ENCODE peak calls at places on chromosomes 3 and 15, in five cellular contexts. A is MM.1S, B is SK-N-SH, E is GM23338, U is PC-3. J is an unnamed sample.

GRCh38 chr15:80459380-80459779 is 55.2 kb downstream of the ARNT2 start:
- DNase-seq in E (no peak), U (no peak), A (no peak), B (no peak), J (no peak)

GRCh38 chr3:157094751-157095480 is 65.0 kb downstream of the CCNL1 start:
- DNase-seq in E (no peak), B (no peak), U (no peak), A (no peak), J (no peak)

GRCh38 chr3:16060945-16061344 is 113.5 kb upstream of the GALNT15 start:
- DNase-seq in E (no peak), U (peak), B (no peak), A (no peak), J (peak)

GRCh38 chr3:44584646-44585501 is at the start of gene ZNF660:
- DNase-seq in A (no peak), B (peak), E (peak), U (peak), J (peak)

GRCh38 chr3:52039846-52040245 is 16.5 kb downstream of the DUSP7 start:
- DNase-seq in U (no peak), E (no peak), A (no peak), B (no peak), J (peak)

GRCh38 chr3:58414538-58415197 is 19.0 kb downstream of the PDHB start:
- DNase-seq in E (peak), B (peak), U (peak), A (peak), J (peak)

GRCh38 chr3:187066228-187066995 is 72.9 kb downstream of the RPL39L start:
- DNase-seq in U (peak), B (peak), A (peak), E (peak), J (peak)

GRCh38 chr15:93823971-93824866 is 407.1 kb upstream of the MCTP2 start:
- DNase-seq in E (no peak), A (no peak), B (peak), U (no peak), J (no peak)

GRCh38 chr3:125431912-125432587 is 56.9 kb upstream of the ZNF148 start:
- DNase-seq in B (no peak), U (peak), A (no peak), E (no peak), J (no peak)

GRCh38 chr15:65028921-65029735 is at the start of gene MTFMT:
- DNase-seq in U (peak), B (peak), A (peak), E (peak), J (peak)

GRCh38 chr3:161851941-161852566 is 355.4 kb downstream of the OTOL1 start:
- DNase-seq in E (peak), A (peak), B (peak), U (peak), J (peak)

GRCh38 chr3:108152261-108152660 is 61.4 kb upstream of the CD47 start:
- DNase-seq in U (no peak), A (no peak), E (no peak), B (no peak), J (no peak)

GRCh38 chr3:43286886-43287301 is 554 bp downstream of the SNRK start:
- DNase-seq in E (peak), A (peak), U (peak), B (peak), J (peak)

GRCh38 chr3:193559100-193559499 is 4.4 kb upstream of the ATP13A4 start:
- DNase-seq in E (no peak), U (no peak), B (no peak), A (no peak), J (no peak)

GRCh38 chr15:28110416-28110975 is 11.4 kb upstream of the OCA2 start:
- DNase-seq in A (no peak), B (no peak), U (no peak), E (no peak), J (no peak)

GRCh38 chr15:41564286-41564959 is 5.4 kb downstream of the TYRO3 start:
- DNase-seq in U (no peak), E (peak), B (peak), A (no peak), J (peak)

GRCh38 chr3:4895848-4896247 is 83.4 kb upstream of the BHLHE40 start:
- DNase-seq in B (no peak), E (no peak), A (no peak), U (no peak), J (no peak)

GRCh38 chr3:98657429-98657828 is 64.0 kb upstream of the CPOX start:
- DNase-seq in U (peak), A (peak), B (peak), E (peak), J (peak)

GRCh38 chr3:16013563-16013962 is 160.9 kb upstream of the GALNT15 start:
- DNase-seq in U (no peak), B (no peak), E (no peak), A (no peak), J (no peak)

GRCh38 chr3:51311055-51311454 is 74.0 kb upstream of the MANF start:
- DNase-seq in B (peak), E (peak), A (peak), U (peak), J (peak)

GRCh38 chr3:73408597-73408996 is 216.1 kb downstream of the PDZRN3 start:
- DNase-seq in U (no peak), A (no peak), B (no peak), E (no peak), J (no peak)

GRCh38 chr3:172279191-172279640 is 169.0 kb downstream of the GHSR start:
- DNase-seq in E (no peak), U (no peak), B (no peak), A (no peak), J (no peak)

GRCh38 chr3:34405159-34405558 is 606.7 kb downstream of the PDCD6IP start:
- DNase-seq in B (no peak), U (no peak), E (no peak), A (no peak), J (no peak)

GRCh38 chr15:66232267-66232625 is 21.3 kb downstream of the MEGF11 start:
- DNase-seq in B (no peak), E (no peak), A (no peak), U (no peak), J (no peak)

GRCh38 chr3:194323785-194324735 is 27.1 kb downstream of the CPN2 start:
- DNase-seq in U (peak), B (peak), E (peak), A (no peak), J (peak)

GRCh38 chr3:144652573-144652972 is 681.0 kb downstream of the DIPK2A start:
- DNase-seq in A (no peak), B (no peak), E (no peak), U (no peak), J (no peak)

GRCh38 chr15:81899730-81900129 is 146.1 kb downstream of the MEX3B start:
- DNase-seq in U (no peak), E (no peak), A (no peak), B (peak), J (no peak)

GRCh38 chr3:121878411-121878810 is 15.8 kb upstream of the SLC15A2 start:
- DNase-seq in E (no peak), A (no peak), B (no peak), U (no peak), J (no peak)

GRCh38 chr3:132605374-132605792 is 8.3 kb downstream of the ACKR4 start:
- DNase-seq in A (no peak), E (peak), U (no peak), B (no peak), J (no peak)

GRCh38 chr3:157231071-157231470 is 71.1 kb upstream of the CCNL1 start:
- DNase-seq in E (no peak), B (no peak), A (no peak), U (no peak), J (no peak)

GRCh38 chr3:53078656-53079055 is 32.8 kb upstream of the SFMBT1 start:
- DNase-seq in A (no peak), E (no peak), B (no peak), U (no peak), J (no peak)

GRCh38 chr3:153513236-153513635 is 351.2 kb downstream of the RAP2B start:
- DNase-seq in B (no peak), E (peak), U (peak), A (peak), J (peak)

GRCh38 chr3:46497556-46498265 is at the start of gene RTP3:
- DNase-seq in A (no peak), U (no peak), E (no peak), B (no peak), J (no peak)

GRCh38 chr3:71129611-71130515 is 453.7 kb downstream of the FOXP1 start:
- DNase-seq in U (peak), E (peak), B (no peak), A (peak), J (no peak)

GRCh38 chr15:48427960-48428547 is 96.8 kb downstream of the DUT start:
- DNase-seq in A (no peak), E (no peak), B (no peak), U (no peak), J (no peak)
- TF ChIP-seq EZH2phosphoT487 in A (no peak), E (no peak), B (no peak), U (no peak), J (no peak)

GRCh38 chr3:112491373-112491772 is 7.9 kb downstream of the BTLA start:
- DNase-seq in E (no peak), A (no peak), U (no peak), B (no peak), J (no peak)
- H3K4me3 ChIP-seq in E (no peak), A (no peak), U (no peak), B (no peak), J (no peak)

GRCh38 chr15:98865397-98866339 is 141.9 kb downstream of the PGPEP1L start:
- DNase-seq in E (peak), U (peak), B (peak), A (peak), J (no peak)
- TF ChIP-seq EZH2phosphoT487 in E (no peak), U (no peak), B (no peak), A (no peak), J (no peak)

DNA sequence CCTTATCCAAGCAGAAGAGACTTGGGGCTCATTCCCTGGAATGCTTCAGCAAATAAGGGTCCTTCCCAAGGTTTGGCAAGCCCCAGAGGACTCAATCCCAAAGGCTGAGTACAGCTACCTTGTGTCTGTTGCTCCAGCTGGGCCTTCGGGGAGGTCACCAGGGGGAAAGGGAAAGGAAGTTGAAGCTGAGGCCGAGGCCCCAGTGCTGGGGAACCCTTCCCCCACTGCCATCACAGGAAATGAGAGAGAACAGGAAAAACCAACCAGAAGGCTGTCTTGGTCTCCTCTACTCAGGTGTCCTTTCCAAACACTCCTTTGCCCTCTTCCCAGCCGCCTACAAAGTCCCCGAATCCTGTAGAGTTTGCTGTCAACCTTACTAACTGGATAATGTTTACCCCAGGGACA is 5.7 kb downstream of the CSRNP1 start:
- DNase-seq in U (peak), A (peak), B (no peak), E (peak), J (peak)
- H3K4me3 ChIP-seq in U (peak), A (peak), B (peak), E (peak), J (no peak)

DNA sequence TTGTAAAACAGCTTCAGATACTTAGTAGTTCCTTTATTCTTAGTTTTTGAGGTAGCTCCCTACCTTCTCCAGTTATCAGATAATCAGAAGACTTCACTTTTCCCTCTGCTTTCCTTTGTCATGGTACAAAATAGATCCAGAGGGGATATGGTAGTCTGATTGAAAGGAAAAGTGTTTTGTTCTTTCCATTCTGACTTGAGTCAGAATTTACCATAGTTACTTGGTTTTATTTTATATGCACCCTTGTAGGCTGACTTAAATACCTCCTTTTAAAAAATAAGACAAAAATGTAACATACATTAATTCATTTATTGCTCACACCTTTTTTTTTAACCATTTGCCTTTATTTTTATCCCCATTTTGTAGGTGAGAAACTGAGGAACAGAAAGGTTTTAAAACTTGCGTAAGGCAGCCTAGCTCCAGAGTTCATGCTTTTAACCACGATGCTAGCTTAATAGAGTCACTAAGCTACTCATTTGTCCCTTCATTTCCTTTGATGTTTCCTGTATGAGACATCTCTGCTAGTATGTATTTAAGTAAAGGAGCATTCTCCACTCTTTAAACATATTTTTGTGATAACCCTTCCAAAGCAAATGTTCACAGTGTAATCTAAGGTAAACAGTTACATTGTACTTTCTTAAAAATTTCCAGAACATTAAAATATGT is 187.5 kb downstream of the KLHL25 start:
- DNase-seq in E (no peak), A (no peak), U (peak), B (no peak), J (no peak)
- TF ChIP-seq EZH2phosphoT487 in E (no peak), A (no peak), U (no peak), B (no peak), J (no peak)

GRCh38 chr3:12545473-12545791 is at the start of gene MKRN2OS:
- DNase-seq in E (peak), B (no peak), U (peak), A (no peak), J (peak)
- H3K4me3 ChIP-seq in E (peak), B (no peak), U (peak), A (no peak), J (peak)